ENCODE peak calls at places on chromosomes 7 and 10, in four cellular contexts. H, E, S and R are unnamed samples.

GRCh38 chr10:3868274-3868669 is 83.3 kb upstream of the KLF6 start:
- DNase-seq in H (no peak), E (no peak), S (no peak), R (no peak)

GRCh38 chr7:36806897-36807296 is 82.6 kb upstream of the AOAH start:
- DNase-seq in H (no peak), E (no peak), S (no peak), R (no peak)

GRCh38 chr10:23363788-23364135 is 19.2 kb upstream of the C10orf67 start:
- DNase-seq in H (no peak), E (no peak), S (no peak), R (no peak)

GRCh38 chr10:46534828-46535524 is 21.5 kb downstream of the GPRIN2 start:
- DNase-seq in H (no peak), E (no peak), S (no peak), R (peak)

GRCh38 chr7:50648570-50649169 is 83.5 kb upstream of the DDC start:
- DNase-seq in H (no peak), E (no peak), S (no peak), R (no peak)

GRCh38 chr7:137968890-137969289 is 33.0 kb downstream of the CREB3L2 start:
- DNase-seq in H (no peak), E (no peak), S (no peak), R (no peak)

GRCh38 chr7:12303507-12303906 is 92.4 kb downstream of the TMEM106B start:
- DNase-seq in H (no peak), E (no peak), S (no peak), R (no peak)

GRCh38 chr10:15202639-15203038 is 34.1 kb upstream of the NMT2 start:
- DNase-seq in H (no peak), E (no peak), S (no peak), R (no peak)

GRCh38 chr10:84258034-84258695 is 13.3 kb downstream of the RGR start:
- DNase-seq in H (no peak), E (no peak), S (no peak), R (no peak)

GRCh38 chr10:59134785-59135184 is 41.7 kb upstream of the PHYHIPL start:
- DNase-seq in H (no peak), E (no peak), S (no peak), R (no peak)

GRCh38 chr10:112370424-112370819 is 3.5 kb upstream of the ACSL5 start:
- DNase-seq in H (no peak), E (no peak), S (no peak), R (no peak)

GRCh38 chr7:115274-115911 is 77.0 kb upstream of the FAM20C start:
- DNase-seq in H (no peak), E (no peak), S (no peak), R (no peak)

GRCh38 chr7:20839196-20839735 is 52.6 kb upstream of the SP8 start:
- DNase-seq in H (no peak), E (no peak), S (no peak), R (no peak)

GRCh38 chr10:52539463-52539862 is 225.4 kb downstream of the DKK1 start:
- DNase-seq in H (peak), E (no peak), S (no peak), R (no peak)

GRCh38 chr10:18822156-18822555 is 162.9 kb downstream of the ARL5B start:
- DNase-seq in H (no peak), E (peak), S (no peak), R (no peak)

GRCh38 chr7:130896051-130896881 is 162.3 kb upstream of the KLF14 start:
- DNase-seq in H (peak), E (no peak), S (no peak), R (no peak)
- TF ChIP-seq CTCF in H (peak), E (peak), S (peak), R (no peak)

GRCh38 chr10:416091-416515 is 273.4 kb downstream of the DIP2C start:
- DNase-seq in H (no peak), E (no peak), S (no peak), R (no peak)
- TF ChIP-seq CTCF in H (no peak), E (no peak), S (no peak), R (no peak)

GRCh38 chr7:3995187-3995586 is 686.9 kb upstream of the FOXK1 start:
- DNase-seq in H (no peak), E (no peak), S (no peak), R (no peak)
- TF ChIP-seq CTCF in H (no peak), E (no peak), S (no peak), R (no peak)

GRCh38 chr7:107505362-107505761 is 35.5 kb downstream of the GPR22 start:
- DNase-seq in H (no peak), E (no peak), S (no peak), R (no peak)

GRCh38 chr7:107502154-107502553 is 32.3 kb downstream of the GPR22 start:
- DNase-seq in H (no peak), E (no peak), S (no peak), R (no peak)

GRCh38 chr7:107503667-107504066 is 33.8 kb downstream of the GPR22 start:
- DNase-seq in H (no peak), E (peak), S (no peak), R (no peak)

GRCh38 chr7:107502797-107503196 is 32.9 kb downstream of the GPR22 start:
- DNase-seq in H (no peak), E (no peak), S (no peak), R (no peak)

GRCh38 chr7:107501593-107501992 is 31.7 kb downstream of the GPR22 start:
- DNase-seq in H (no peak), E (no peak), S (no peak), R (no peak)
- TF ChIP-seq CTCF in H (peak), E (peak), S (no peak), R (peak)

GRCh38 chr10:13659887-13660544 is 73.3 kb downstream of the PRPF18 start:
- DNase-seq in H (peak), E (peak), S (peak), R (peak)
- TF ChIP-seq CTCF in H (peak), E (peak), S (peak), R (peak)

GRCh38 chr7:148717266-148717793 is 18.6 kb downstream of the CUL1 start:
- DNase-seq in H (peak), E (no peak), S (no peak), R (no peak)

GRCh38 chr7:148712610-148713330 is 14.1 kb downstream of the CUL1 start:
- DNase-seq in H (no peak), E (no peak), S (no peak), R (no peak)

GRCh38 chr7:148711191-148712102 is 12.7 kb downstream of the CUL1 start:
- DNase-seq in H (no peak), E (no peak), S (no peak), R (no peak)

GRCh38 chr7:148715027-148715426 is 16.3 kb downstream of the CUL1 start:
- DNase-seq in H (no peak), E (no peak), S (no peak), R (no peak)

GRCh38 chr7:148714498-148714897 is 15.8 kb downstream of the CUL1 start:
- DNase-seq in H (no peak), E (no peak), S (no peak), R (no peak)
- TF ChIP-seq CTCF in H (no peak), E (no peak), S (no peak), R (no peak)

GRCh38 chr7:83468251-83468739 is 180.6 kb downstream of the SEMA3E start:
- DNase-seq in H (peak), E (peak), S (peak), R (peak)
- TF ChIP-seq CTCF in H (peak), E (no peak), S (no peak), R (no peak)